ENCODE peak calls at places on chromosomes 7 and 10, in six cellular contexts. One of them, this sample, is unnamed.

GRCh38 chr7:55887786-55888185 is 530 bp downstream of the ZNF713 start:
- DNase-seq in endothelial cell: no peak
- DNase-seq in glutamatergic neuron: no peak
- DNase-seq in astrocyte of the spinal cord: peak
- DNase-seq in endodermal cell: no peak
- DNase-seq in sigmoid colon: no peak
- DNase-seq in this sample: no peak

GRCh38 chr10:126013489-126014281 is 117.3 kb downstream of the FANK1 start:
- DNase-seq in glutamatergic neuron: no peak
- DNase-seq in sigmoid colon: no peak
- DNase-seq in endodermal cell: peak
- DNase-seq in astrocyte of the spinal cord: peak
- DNase-seq in endothelial cell: no peak
- DNase-seq in this sample: no peak

GRCh38 chr7:24702674-24703235 is 54.5 kb downstream of the GSDME start:
- DNase-seq in endothelial cell: no peak
- DNase-seq in astrocyte of the spinal cord: peak
- DNase-seq in glutamatergic neuron: no peak
- DNase-seq in endodermal cell: no peak
- DNase-seq in sigmoid colon: no peak
- DNase-seq in this sample: no peak

GRCh38 chr10:107809889-107810288 is 645.4 kb upstream of the SORCS1 start:
- DNase-seq in sigmoid colon: no peak
- DNase-seq in astrocyte of the spinal cord: no peak
- DNase-seq in glutamatergic neuron: no peak
- DNase-seq in endothelial cell: no peak
- DNase-seq in endodermal cell: no peak
- DNase-seq in this sample: no peak

GRCh38 chr10:61793760-61794713 is 107.5 kb upstream of the ARID5B start:
- DNase-seq in astrocyte of the spinal cord: peak
- DNase-seq in glutamatergic neuron: no peak
- DNase-seq in endodermal cell: no peak
- DNase-seq in endothelial cell: no peak
- DNase-seq in sigmoid colon: no peak
- DNase-seq in this sample: no peak

GRCh38 chr7:7554647-7555575 is 11.8 kb upstream of the MIOS start:
- DNase-seq in endodermal cell: no peak
- DNase-seq in endothelial cell: no peak
- DNase-seq in astrocyte of the spinal cord: no peak
- DNase-seq in sigmoid colon: no peak
- DNase-seq in glutamatergic neuron: no peak
- DNase-seq in this sample: no peak

GRCh38 chr10:125687507-125688185 is 4.7 kb upstream of the TEX36 start:
- DNase-seq in astrocyte of the spinal cord: no peak
- DNase-seq in sigmoid colon: no peak
- DNase-seq in endodermal cell: no peak
- DNase-seq in endothelial cell: no peak
- DNase-seq in glutamatergic neuron: no peak
- DNase-seq in this sample: no peak

GRCh38 chr10:97854735-97855134 is 5.1 kb downstream of the GOLGA7B start:
- DNase-seq in endodermal cell: no peak
- DNase-seq in endothelial cell: no peak
- DNase-seq in astrocyte of the spinal cord: no peak
- DNase-seq in sigmoid colon: no peak
- DNase-seq in glutamatergic neuron: no peak
- DNase-seq in this sample: no peak

GRCh38 chr10:12193193-12193592 is 2.5 kb downstream of the NUDT5 start:
- DNase-seq in sigmoid colon: no peak
- DNase-seq in endothelial cell: no peak
- DNase-seq in endodermal cell: no peak
- DNase-seq in astrocyte of the spinal cord: no peak
- DNase-seq in glutamatergic neuron: no peak
- DNase-seq in this sample: no peak

GRCh38 chr7:112940314-112940732 is 146.3 kb downstream of the GPR85 start:
- DNase-seq in endothelial cell: no peak
- DNase-seq in astrocyte of the spinal cord: no peak
- DNase-seq in endodermal cell: no peak
- DNase-seq in sigmoid colon: no peak
- DNase-seq in glutamatergic neuron: no peak
- DNase-seq in this sample: no peak

GRCh38 chr7:77245015-77245755 is 45.6 kb upstream of the FGL2 start:
- DNase-seq in astrocyte of the spinal cord: no peak
- DNase-seq in endothelial cell: no peak
- DNase-seq in endodermal cell: no peak
- DNase-seq in sigmoid colon: peak
- DNase-seq in glutamatergic neuron: no peak
- DNase-seq in this sample: no peak

GRCh38 chr10:129787557-129787956 is 176.5 kb downstream of the EBF3 start:
- DNase-seq in sigmoid colon: no peak
- DNase-seq in glutamatergic neuron: no peak
- DNase-seq in astrocyte of the spinal cord: no peak
- DNase-seq in endothelial cell: no peak
- DNase-seq in endodermal cell: no peak
- DNase-seq in this sample: no peak

GRCh38 chr7:44633254-44634186 is 27.1 kb downstream of the OGDH start:
- DNase-seq in astrocyte of the spinal cord: peak
- DNase-seq in endothelial cell: no peak
- DNase-seq in glutamatergic neuron: no peak
- DNase-seq in endodermal cell: no peak
- DNase-seq in sigmoid colon: peak
- DNase-seq in this sample: no peak

GRCh38 chr10:46028584-46029570 is 1.5 kb downstream of the NCOA4 start:
- DNase-seq in endodermal cell: no peak
- DNase-seq in astrocyte of the spinal cord: peak
- DNase-seq in glutamatergic neuron: no peak
- DNase-seq in sigmoid colon: no peak
- DNase-seq in endothelial cell: no peak
- DNase-seq in this sample: no peak

GRCh38 chr7:80791509-80791929 is 127.3 kb downstream of the SEMA3C start:
- DNase-seq in endodermal cell: no peak
- DNase-seq in astrocyte of the spinal cord: no peak
- DNase-seq in glutamatergic neuron: no peak
- DNase-seq in endothelial cell: no peak
- DNase-seq in sigmoid colon: no peak
- DNase-seq in this sample: no peak

GRCh38 chr10:97601268-97602215 is 12.0 kb downstream of the C10orf62 start:
- DNase-seq in endothelial cell: no peak
- DNase-seq in glutamatergic neuron: no peak
- DNase-seq in astrocyte of the spinal cord: no peak
- DNase-seq in endodermal cell: no peak
- DNase-seq in sigmoid colon: no peak
- DNase-seq in this sample: no peak

GRCh38 chr7:98420966-98421612 is 20.2 kb upstream of the BAIAP2L1 start:
- DNase-seq in endothelial cell: peak
- DNase-seq in astrocyte of the spinal cord: peak
- DNase-seq in glutamatergic neuron: peak
- DNase-seq in sigmoid colon: no peak
- DNase-seq in endodermal cell: peak
- DNase-seq in this sample: peak

GRCh38 chr7:123191132-123191531 is 8.6 kb downstream of the SLC13A1 start:
- DNase-seq in glutamatergic neuron: no peak
- DNase-seq in sigmoid colon: no peak
- DNase-seq in astrocyte of the spinal cord: peak
- DNase-seq in endothelial cell: no peak
- DNase-seq in endodermal cell: no peak
- DNase-seq in this sample: no peak

GRCh38 chr10:112360308-112361270 is 13.3 kb upstream of the ACSL5 start:
- DNase-seq in endodermal cell: no peak
- DNase-seq in glutamatergic neuron: no peak
- DNase-seq in sigmoid colon: no peak
- DNase-seq in astrocyte of the spinal cord: peak
- DNase-seq in endothelial cell: no peak
- DNase-seq in this sample: no peak

GRCh38 chr7:143345428-143345900 is 17.0 kb downstream of the FAM131B start:
- DNase-seq in glutamatergic neuron: peak
- DNase-seq in sigmoid colon: no peak
- DNase-seq in astrocyte of the spinal cord: peak
- DNase-seq in endothelial cell: peak
- DNase-seq in endodermal cell: peak
- DNase-seq in this sample: peak
- TF ChIP-seq CTCF in glutamatergic neuron: peak
- TF ChIP-seq CTCF in sigmoid colon: no peak
- TF ChIP-seq CTCF in astrocyte of the spinal cord: peak
- TF ChIP-seq CTCF in endothelial cell: no peak
- TF ChIP-seq CTCF in endodermal cell: peak
- TF ChIP-seq CTCF in this sample: peak

GRCh38 chr10:100186813-100187212 is 984 bp upstream of the ERLIN1 start:
- DNase-seq in endothelial cell: no peak
- DNase-seq in astrocyte of the spinal cord: no peak
- DNase-seq in glutamatergic neuron: no peak
- DNase-seq in sigmoid colon: peak
- DNase-seq in endodermal cell: peak
- DNase-seq in this sample: peak

GRCh38 chr10:100184426-100185219 is 1.2 kb downstream of the ERLIN1 start:
- DNase-seq in sigmoid colon: no peak
- DNase-seq in endodermal cell: no peak
- DNase-seq in endothelial cell: no peak
- DNase-seq in astrocyte of the spinal cord: peak
- DNase-seq in glutamatergic neuron: no peak
- DNase-seq in this sample: peak

GRCh38 chr10:100186253-100186780 is 488 bp upstream of the ERLIN1 start:
- DNase-seq in astrocyte of the spinal cord: no peak
- DNase-seq in endothelial cell: peak
- DNase-seq in sigmoid colon: peak
- DNase-seq in glutamatergic neuron: peak
- DNase-seq in endodermal cell: no peak
- DNase-seq in this sample: peak

GRCh38 chr10:100183482-100183881 is 2.3 kb downstream of the ERLIN1 start:
- DNase-seq in glutamatergic neuron: no peak
- DNase-seq in endodermal cell: no peak
- DNase-seq in astrocyte of the spinal cord: no peak
- DNase-seq in sigmoid colon: no peak
- DNase-seq in endothelial cell: no peak
- DNase-seq in this sample: no peak

DNA sequence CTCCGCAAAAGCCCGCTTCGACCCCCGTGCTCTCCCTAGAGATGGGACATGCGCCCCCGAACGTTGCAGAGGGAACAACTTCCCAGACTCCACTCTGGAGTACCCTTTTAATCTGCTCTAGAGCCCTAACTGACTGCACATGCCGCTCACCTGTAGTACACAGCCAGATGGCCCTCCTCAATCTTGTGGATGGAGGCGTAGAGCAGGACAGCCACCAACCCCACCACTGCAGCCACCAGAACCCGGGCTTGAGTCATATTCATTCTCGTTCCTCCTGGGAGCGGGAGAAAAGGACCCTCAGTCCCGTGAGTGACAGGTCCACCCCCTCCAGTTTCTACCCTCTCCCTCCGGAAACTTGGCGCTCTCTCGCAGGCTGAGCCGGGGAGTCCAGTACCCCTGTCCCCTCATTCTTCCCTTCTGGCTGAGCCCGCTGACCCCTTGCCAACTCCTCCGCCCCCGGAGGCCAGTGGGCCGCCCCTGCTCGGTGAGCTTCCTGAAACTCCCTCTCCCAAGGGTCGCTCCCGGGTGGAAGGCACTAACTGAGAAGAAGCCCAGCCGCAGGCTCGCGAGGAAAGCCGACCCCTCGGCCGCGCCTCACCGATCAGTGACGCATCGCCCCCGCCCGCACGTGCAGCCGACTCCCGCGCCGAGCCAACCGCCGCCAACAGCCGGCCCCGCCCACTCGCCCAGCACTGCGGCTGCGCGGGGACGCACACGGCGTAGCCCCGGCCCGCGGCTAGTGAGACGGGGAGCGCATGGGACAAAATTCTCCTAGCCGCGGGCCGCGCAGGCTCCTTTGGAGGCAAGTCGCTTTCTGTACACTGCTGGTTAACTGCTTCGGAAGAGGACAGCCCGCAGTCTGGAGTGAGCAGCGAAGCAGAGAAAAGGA is at the start of gene ERLIN1:
- DNase-seq in endodermal cell: peak
- DNase-seq in endothelial cell: peak
- DNase-seq in sigmoid colon: peak
- DNase-seq in astrocyte of the spinal cord: peak
- DNase-seq in glutamatergic neuron: peak
- DNase-seq in this sample: peak
- TF ChIP-seq CTCF in endodermal cell: peak
- TF ChIP-seq CTCF in endothelial cell: no peak
- TF ChIP-seq CTCF in sigmoid colon: no peak
- TF ChIP-seq CTCF in astrocyte of the spinal cord: no peak
- TF ChIP-seq CTCF in glutamatergic neuron: no peak
- TF ChIP-seq CTCF in this sample: no peak

GRCh38 chr10:123097039-123097438 is 38.7 kb upstream of the HMX3 start:
- DNase-seq in astrocyte of the spinal cord: no peak
- DNase-seq in glutamatergic neuron: no peak
- DNase-seq in sigmoid colon: no peak
- DNase-seq in endothelial cell: no peak
- DNase-seq in endodermal cell: no peak
- DNase-seq in this sample: no peak

GRCh38 chr10:123103944-123104343 is 31.8 kb upstream of the HMX3 start:
- DNase-seq in endothelial cell: no peak
- DNase-seq in sigmoid colon: no peak
- DNase-seq in glutamatergic neuron: no peak
- DNase-seq in astrocyte of the spinal cord: no peak
- DNase-seq in endodermal cell: no peak
- DNase-seq in this sample: no peak

GRCh38 chr10:123102673-123103072 is 33.1 kb upstream of the HMX3 start:
- DNase-seq in sigmoid colon: no peak
- DNase-seq in endodermal cell: peak
- DNase-seq in astrocyte of the spinal cord: no peak
- DNase-seq in endothelial cell: no peak
- DNase-seq in glutamatergic neuron: no peak
- DNase-seq in this sample: no peak

GRCh38 chr10:123100030-123100762 is 35.6 kb upstream of the HMX3 start:
- DNase-seq in endothelial cell: no peak
- DNase-seq in glutamatergic neuron: no peak
- DNase-seq in astrocyte of the spinal cord: no peak
- DNase-seq in endodermal cell: peak
- DNase-seq in sigmoid colon: no peak
- DNase-seq in this sample: no peak

GRCh38 chr10:123101844-123102243 is 33.9 kb upstream of the HMX3 start:
- DNase-seq in glutamatergic neuron: no peak
- DNase-seq in sigmoid colon: no peak
- DNase-seq in astrocyte of the spinal cord: no peak
- DNase-seq in endothelial cell: no peak
- DNase-seq in endodermal cell: no peak
- DNase-seq in this sample: no peak
- TF ChIP-seq CTCF in glutamatergic neuron: no peak
- TF ChIP-seq CTCF in sigmoid colon: no peak
- TF ChIP-seq CTCF in astrocyte of the spinal cord: no peak
- TF ChIP-seq CTCF in endothelial cell: no peak
- TF ChIP-seq CTCF in endodermal cell: peak
- TF ChIP-seq CTCF in this sample: no peak

DNA sequence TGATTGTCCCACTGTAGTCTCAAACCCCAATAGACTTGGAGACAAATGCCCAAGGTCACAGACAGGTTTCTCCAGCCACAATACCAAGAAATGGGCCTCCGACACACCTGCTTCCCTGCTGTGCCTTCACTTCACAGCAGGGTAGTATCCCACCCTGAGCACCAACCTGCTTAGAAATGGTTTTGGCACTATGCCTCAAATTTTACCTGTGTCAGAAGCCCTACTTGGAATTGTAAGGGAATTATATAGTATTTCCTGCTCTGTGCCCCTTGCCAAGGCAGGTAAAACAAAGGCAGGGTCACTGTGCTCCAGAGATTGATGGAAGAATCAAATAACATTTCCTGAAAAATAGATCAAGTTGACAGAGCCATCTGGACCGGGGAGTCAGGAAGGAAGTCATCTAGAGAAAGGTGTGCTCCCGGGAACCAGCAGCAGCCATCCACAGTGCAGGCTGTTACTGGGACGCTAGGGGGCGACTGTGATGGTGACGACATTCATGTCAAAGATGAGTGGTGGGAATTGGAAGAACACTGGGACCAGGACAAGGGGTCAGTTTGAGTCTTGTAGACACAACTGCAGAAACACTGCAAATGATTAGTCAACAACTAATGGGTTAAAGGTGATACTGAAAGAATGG is 117.8 kb upstream of the AKR1E2 start:
- DNase-seq in glutamatergic neuron: peak
- DNase-seq in sigmoid colon: no peak
- DNase-seq in astrocyte of the spinal cord: no peak
- DNase-seq in endodermal cell: peak
- DNase-seq in endothelial cell: peak
- DNase-seq in this sample: peak
- TF ChIP-seq CTCF in glutamatergic neuron: peak
- TF ChIP-seq CTCF in sigmoid colon: no peak
- TF ChIP-seq CTCF in astrocyte of the spinal cord: peak
- TF ChIP-seq CTCF in endodermal cell: peak
- TF ChIP-seq CTCF in endothelial cell: peak
- TF ChIP-seq CTCF in this sample: peak

This sample was measured in nephron progenitor cell.